ENCODE peak calls at places on chromosome 19, in five cellular contexts. T is tibial nerve, W is choroid plexus epithelial cell, E is dermis microvascular lymphatic vessel endothelial cell, Q is LHCN-M2. J is an unnamed sample.

GRCh38 chr19:1268392-1269064 is 604 bp upstream of the CIRBP start:
- DNase-seq in T (no peak), E (no peak), Q (no peak), W (no peak), J (no peak)

GRCh38 chr19:13463296-13463695 is 43.0 kb downstream of the CACNA1A start:
- DNase-seq in Q (peak), W (peak), T (no peak), E (no peak), J (no peak)

GRCh38 chr19:32880607-32881006 is 11.0 kb upstream of the SLC7A9 start:
- DNase-seq in E (no peak), W (no peak), Q (no peak), T (no peak), J (no peak)

GRCh38 chr19:56727731-56728130 is 56.2 kb upstream of the ZNF835 start:
- DNase-seq in T (no peak), Q (no peak), E (no peak), W (no peak), J (no peak)

GRCh38 chr19:54707932-54708331 is 16.3 kb upstream of the KIR3DL3 start:
- DNase-seq in Q (no peak), W (no peak), T (no peak), E (no peak), J (no peak)

GRCh38 chr19:43371909-43372308 is 18.4 kb downstream of the CD177 start:
- DNase-seq in W (no peak), Q (no peak), T (no peak), E (no peak), J (no peak)

GRCh38 chr19:40598121-40598917 is 2.9 kb upstream of the LTBP4 start:
- DNase-seq in Q (peak), E (peak), T (peak), W (peak), J (peak)

GRCh38 chr19:47714339-47714738 is 1.1 kb downstream of the EHD2 start:
- DNase-seq in E (no peak), W (peak), Q (no peak), T (no peak), J (no peak)

GRCh38 chr19:13817018-13817614 is 21.9 kb downstream of the ZSWIM4 start:
- DNase-seq in E (no peak), Q (no peak), W (no peak), T (no peak), J (peak)

J was measured in colonic mucosa.